ENCODE peak calls at places on chromosomes 2 and 18, in four cellular contexts. T is smooth muscle cell of the brain vasculature, M is A549, P is AG04450. H is an unnamed sample.

GRCh38 chr2:108614659-108615058 is 80.4 kb downstream of the LIMS1 start:
- DNase-seq in M (no peak), P (no peak), T (no peak), H (no peak)

GRCh38 chr2:152062130-152063091 is 36.4 kb downstream of the CACNB4 start:
- DNase-seq in M (peak; percentile 28), T (no peak), P (peak; percentile 20), H (peak; percentile 55)

GRCh38 chr2:16324971-16325612 is 340.5 kb downstream of the CYRIA start:
- DNase-seq in M (no peak), P (no peak), T (no peak), H (no peak)

GRCh38 chr2:16927398-16927797 is 261.8 kb upstream of the CYRIA start:
- DNase-seq in M (no peak), T (no peak), P (no peak), H (no peak)

GRCh38 chr2:88603146-88603545 is 24.1 kb downstream of the EIF2AK3 start:
- DNase-seq in M (no peak), T (no peak), P (no peak), H (no peak)

GRCh38 chr2:104746299-104746698 is 107.6 kb upstream of the POU3F3 start:
- DNase-seq in P (no peak), T (no peak), M (no peak), H (no peak)

GRCh38 chr18:76410660-76411417 is 84.2 kb downstream of the ZNF516 start:
- DNase-seq in T (no peak), P (no peak), M (no peak), H (no peak)

GRCh38 chr2:218015831-218016521 is 13.2 kb upstream of the TNS1 start:
- DNase-seq in P (no peak), T (no peak), M (no peak), H (no peak)

GRCh38 chr2:239689410-239689809 is 288.6 kb upstream of the HDAC4 start:
- DNase-seq in M (no peak), T (no peak), P (no peak), H (no peak)

H was measured in AG04449.